ENCODE peak calls at places on chromosome 18, in six cellular contexts. L, A, B, W, G and F are unnamed samples.

GRCh38 chr18:4352746-4353522 is 102.2 kb downstream of the DLGAP1 start:
- DNase-seq in L (no peak), A (no peak), B (no peak), W (no peak), G (no peak), F (no peak)

GRCh38 chr18:32257073-32257780 is 67.4 kb downstream of the MEP1B start:
- DNase-seq in L (no peak), A (no peak), B (no peak), W (no peak), G (no peak), F (no peak)

GRCh38 chr18:8397034-8397433 is 212.2 kb upstream of the RAB12 start:
- DNase-seq in L (no peak), A (no peak), B (no peak), W (no peak), G (no peak), F (no peak)

GRCh38 chr18:22691988-22692710 is 241.0 kb upstream of the RBBP8 start:
- DNase-seq in L (no peak), A (no peak), B (no peak), W (peak), G (peak), F (peak)

GRCh38 chr18:70154591-70155194 is 50.8 kb downstream of the RTTN start:
- DNase-seq in L (no peak), A (no peak), B (no peak), W (peak), G (peak), F (peak)

GRCh38 chr18:2854871-2855270 is 8.1 kb downstream of the EMILIN2 start:
- DNase-seq in L (no peak), A (no peak), B (no peak), W (no peak), G (no peak), F (no peak)

GRCh38 chr18:79962835-79963657 is 1.4 kb upstream of the HSBP1L1 start:
- DNase-seq in L (no peak), A (no peak), B (no peak), W (peak), G (no peak), F (no peak)

GRCh38 chr18:56202567-56203136 is 435.7 kb downstream of the TXNL1 start:
- DNase-seq in L (no peak), A (no peak), B (no peak), W (peak), G (no peak), F (peak)

GRCh38 chr18:49597152-49597551 is 35.3 kb downstream of the LIPG start:
- DNase-seq in L (no peak), A (no peak), B (no peak), W (no peak), G (no peak), F (no peak)

GRCh38 chr18:46950064-46950656 is 32.8 kb downstream of the KATNAL2 start:
- DNase-seq in L (no peak), A (peak), B (no peak), W (no peak), G (no peak), F (no peak)

GRCh38 chr18:13179566-13180113 is 38.9 kb upstream of the LDLRAD4 start:
- DNase-seq in L (no peak), A (no peak), B (no peak), W (no peak), G (no peak), F (no peak)

GRCh38 chr18:44815108-44815507 is 134.4 kb downstream of the SETBP1 start:
- DNase-seq in L (no peak), A (no peak), B (no peak), W (no peak), G (no peak), F (no peak)

GRCh38 chr18:32301976-32302743 is 112.3 kb downstream of the MEP1B start:
- DNase-seq in L (no peak), A (no peak), B (peak), W (peak), G (peak), F (peak)

GRCh38 chr18:44178476-44178875 is 502.2 kb upstream of the SETBP1 start:
- DNase-seq in L (peak), A (no peak), B (no peak), W (no peak), G (peak), F (no peak)

GRCh38 chr18:78584167-78585022 is 395.2 kb upstream of the SALL3 start:
- DNase-seq in L (no peak), A (no peak), B (no peak), W (no peak), G (no peak), F (no peak)

GRCh38 chr18:51614967-51615571 is 417.6 kb upstream of the MEX3C start:
- DNase-seq in L (no peak), A (no peak), B (no peak), W (peak), G (no peak), F (peak)

GRCh38 chr18:74571895-74572680 is 25.6 kb upstream of the ZNF407 start:
- DNase-seq in L (no peak), A (no peak), B (no peak), W (no peak), G (no peak), F (no peak)

GRCh38 chr18:32284284-32284683 is 94.4 kb downstream of the MEP1B start:
- DNase-seq in L (no peak), A (no peak), B (no peak), W (peak), G (no peak), F (no peak)

GRCh38 chr18:25289040-25289631 is 62.8 kb downstream of the ZNF521 start:
- DNase-seq in L (peak), A (no peak), B (no peak), W (peak), G (peak), F (peak)

GRCh38 chr18:62157843-62158242 is 29.0 kb downstream of the PIGN start:
- DNase-seq in L (no peak), A (no peak), B (no peak), W (no peak), G (no peak), F (no peak)

GRCh38 chr18:75111673-75112485 is 97.1 kb downstream of the PTGR3 start:
- DNase-seq in L (no peak), A (no peak), B (no peak), W (no peak), G (no peak), F (no peak)

GRCh38 chr18:75210274-75211001 is at the start of gene TSHZ1:
- DNase-seq in L (no peak), A (peak), B (peak), W (peak), G (peak), F (peak)

GRCh38 chr18:839224-840079 is 27.4 kb upstream of the YES1 start:
- DNase-seq in L (peak), A (peak), B (peak), W (peak), G (peak), F (peak)

GRCh38 chr18:3511980-3512379 is 62.0 kb downstream of the TGIF1 start:
- DNase-seq in L (no peak), A (no peak), B (no peak), W (peak), G (peak), F (peak)

GRCh38 chr18:58105908-58106673 is 62.1 kb downstream of the NEDD4L start:
- DNase-seq in L (no peak), A (no peak), B (no peak), W (peak), G (no peak), F (no peak)

GRCh38 chr18:26470011-26470637 is 78.2 kb downstream of the KCTD1 start:
- DNase-seq in L (no peak), A (peak), B (no peak), W (peak), G (peak), F (peak)

GRCh38 chr18:77376043-77376732 is 126.5 kb downstream of the GALR1 start:
- DNase-seq in L (no peak), A (no peak), B (no peak), W (peak), G (no peak), F (no peak)

GRCh38 chr18:58670561-58671121 is 624 bp upstream of the MALT1 start:
- DNase-seq in L (no peak), A (no peak), B (no peak), W (peak), G (no peak), F (no peak)

GRCh38 chr18:39773656-39774055 is 2181.4 kb upstream of the PIK3C3 start:
- DNase-seq in L (no peak), A (no peak), B (no peak), W (peak), G (no peak), F (no peak)

GRCh38 chr18:33914399-33914798 is 310.3 kb downstream of the NOL4 start:
- DNase-seq in L (no peak), A (no peak), B (no peak), W (peak), G (no peak), F (peak)

GRCh38 chr18:50194623-50195532 is at the start of gene MYO5B:
- DNase-seq in L (peak), A (peak), B (no peak), W (peak), G (no peak), F (no peak)

GRCh38 chr18:37963837-37964236 is 398.2 kb upstream of the CELF4 start:
- DNase-seq in L (no peak), A (no peak), B (no peak), W (no peak), G (no peak), F (no peak)

GRCh38 chr18:29241199-29241598 is 1064.3 kb upstream of the CDH2 start:
- DNase-seq in L (no peak), A (no peak), B (no peak), W (no peak), G (no peak), F (no peak)

GRCh38 chr18:64271264-64271663 is 122.4 kb upstream of the LINC00305 start:
- DNase-seq in L (no peak), A (no peak), B (no peak), W (no peak), G (no peak), F (no peak)

GRCh38 chr18:74544898-74545297 is 10.6 kb downstream of the CNDP1 start:
- DNase-seq in L (no peak), A (no peak), B (no peak), W (no peak), G (no peak), F (no peak)

GRCh38 chr18:43405097-43405496 is 127.8 kb upstream of the SYT4 start:
- DNase-seq in L (no peak), A (no peak), B (no peak), W (peak), G (no peak), F (no peak)

GRCh38 chr18:48022531-48023330 is 92.3 kb upstream of the SMAD2 start:
- DNase-seq in L (no peak), A (peak), B (peak), W (peak), G (no peak), F (no peak)

GRCh38 chr18:48022021-48022420 is 91.6 kb upstream of the SMAD2 start:
- DNase-seq in L (no peak), A (no peak), B (peak), W (no peak), G (no peak), F (no peak)

GRCh38 chr18:48024009-48024512 is 93.6 kb upstream of the SMAD2 start:
- DNase-seq in L (peak), A (no peak), B (peak), W (no peak), G (no peak), F (no peak)

GRCh38 chr18:48024891-48025660 is 94.6 kb upstream of the SMAD2 start:
- DNase-seq in L (peak), A (no peak), B (no peak), W (no peak), G (no peak), F (no peak)

GRCh38 chr18:48023334-48024008 is 93.0 kb upstream of the SMAD2 start:
- DNase-seq in L (peak), A (peak), B (peak), W (peak), G (no peak), F (no peak)
- TF ChIP-seq CTCF in L (peak), A (peak), B (peak), W (peak), G (peak), F (peak)

DNA sequence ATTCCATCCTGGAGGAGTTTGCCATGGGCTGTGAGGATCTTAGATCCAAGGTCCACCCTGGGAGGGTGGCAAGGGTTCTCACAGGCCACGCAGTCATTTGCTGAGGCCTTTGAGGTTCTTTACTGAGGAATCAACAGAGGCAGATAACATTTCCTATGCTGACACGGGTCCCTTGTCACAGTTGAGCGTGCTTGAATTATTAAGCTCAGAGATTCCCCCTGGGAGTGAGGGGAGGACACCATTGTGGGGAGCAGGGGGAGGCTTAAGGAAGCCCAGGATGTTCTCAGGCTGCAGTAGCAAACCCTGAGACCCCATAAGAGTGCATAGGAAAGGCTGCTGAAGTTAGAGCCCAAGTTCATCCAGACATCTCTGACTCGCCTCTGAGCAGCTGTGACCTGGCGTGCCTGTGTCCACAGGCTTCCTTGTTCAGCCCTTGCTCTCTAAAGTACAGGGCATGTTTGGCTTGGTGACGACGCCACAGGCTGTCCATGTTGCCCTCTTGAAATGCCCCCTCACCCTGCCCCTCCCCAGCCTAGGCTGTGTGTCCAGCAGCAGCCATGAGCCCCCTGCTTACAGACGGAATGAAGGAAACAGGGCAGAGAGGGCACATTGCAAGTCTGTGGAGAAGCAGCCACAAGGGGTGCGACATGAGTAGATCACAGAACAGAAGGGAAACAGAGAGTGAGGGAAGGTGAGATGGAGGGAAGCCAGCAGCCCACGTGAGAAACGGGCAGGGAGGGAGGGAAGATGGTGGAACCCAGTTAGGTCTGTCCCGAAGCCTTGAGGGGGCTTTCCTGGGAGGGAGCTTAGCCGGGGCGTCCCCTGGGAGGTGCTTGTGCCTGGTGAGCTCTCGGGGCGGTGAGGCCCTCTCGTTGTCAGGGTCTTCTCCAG is 34.0 kb downstream of the NAPG start:
- DNase-seq in L (no peak), A (peak), B (no peak), W (no peak), G (peak), F (no peak)
- H3K4me3 ChIP-seq in L (peak), A (no peak), B (peak), W (no peak), G (no peak), F (peak)

GRCh38 chr18:65439184-65439583 is 311.6 kb upstream of the CDH7 start:
- DNase-seq in L (no peak), A (no peak), B (no peak), W (no peak), G (no peak), F (no peak)

GRCh38 chr18:65435529-65435928 is 315.3 kb upstream of the CDH7 start:
- DNase-seq in L (no peak), A (no peak), B (no peak), W (no peak), G (no peak), F (no peak)

GRCh38 chr18:65436430-65436829 is 314.4 kb upstream of the CDH7 start:
- DNase-seq in L (no peak), A (no peak), B (no peak), W (no peak), G (no peak), F (no peak)
- TF ChIP-seq CTCF in L (no peak), A (no peak), B (no peak), W (no peak), G (no peak), F (no peak)

GRCh38 chr18:59699061-59699460 is 1.8 kb upstream of the CCBE1 start:
- DNase-seq in L (no peak), A (no peak), B (no peak), W (no peak), G (no peak), F (no peak)

GRCh38 chr18:59694824-59695223 is 2.4 kb downstream of the CCBE1 start:
- DNase-seq in L (no peak), A (no peak), B (no peak), W (no peak), G (no peak), F (no peak)

GRCh38 chr18:59695551-59695950 is 1.7 kb downstream of the CCBE1 start:
- DNase-seq in L (no peak), A (no peak), B (no peak), W (no peak), G (no peak), F (no peak)

GRCh38 chr18:59697236-59697932 is at the start of gene CCBE1:
- DNase-seq in L (peak), A (no peak), B (no peak), W (peak), G (peak), F (no peak)

DNA sequence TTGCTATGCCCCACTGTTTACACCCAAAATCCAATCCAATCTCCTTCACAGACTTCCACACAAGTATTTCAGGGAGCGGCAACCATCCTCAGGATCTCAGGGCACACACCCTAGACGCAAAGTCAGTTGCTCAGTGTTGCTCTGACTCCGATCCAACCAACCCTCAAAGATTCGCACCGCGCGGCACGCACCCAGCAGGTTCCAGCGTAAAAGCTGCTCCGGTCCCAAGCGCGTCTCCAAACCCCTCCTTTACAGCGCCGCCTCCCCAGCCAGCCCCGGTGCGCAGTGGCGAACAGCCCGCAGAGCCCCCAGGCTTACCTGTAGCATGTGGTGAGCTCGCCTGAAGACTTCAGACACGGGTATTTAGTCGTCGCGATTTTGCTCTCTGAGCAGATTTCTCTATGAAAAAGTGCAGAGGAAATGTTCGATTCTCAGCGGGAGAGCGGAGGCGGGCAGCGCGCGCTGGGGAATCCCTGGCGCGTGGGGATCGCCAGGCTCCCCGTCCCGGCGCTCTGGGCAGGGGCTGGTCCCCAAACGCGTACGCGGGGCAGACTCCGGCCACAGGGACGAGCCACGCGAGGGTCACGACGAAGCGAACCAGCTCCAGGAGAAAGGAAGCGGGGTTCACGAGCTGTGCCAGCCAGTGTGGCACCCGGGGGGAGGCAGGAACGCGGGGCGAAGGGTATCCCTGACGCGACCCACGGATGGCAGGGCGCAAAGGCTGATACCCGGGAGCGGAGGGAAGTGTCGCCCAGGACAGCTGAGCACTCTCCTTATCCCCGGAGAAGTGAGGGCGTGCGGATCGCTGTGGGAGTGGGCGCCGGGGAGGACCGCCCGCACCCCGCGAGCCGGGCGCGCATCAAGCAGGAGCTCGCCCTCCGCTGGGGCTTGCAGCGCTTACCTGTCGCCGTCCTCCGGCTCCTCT is 650 bp downstream of the CCBE1 start:
- DNase-seq in L (no peak), A (no peak), B (no peak), W (peak), G (peak), F (no peak)
- H3K4me3 ChIP-seq in L (peak), A (no peak), B (peak), W (peak), G (peak), F (peak)

GRCh38 chr18:5892772-5893431 is 2.4 kb downstream of the TMEM200C start:
- DNase-seq in L (no peak), A (no peak), B (no peak), W (no peak), G (no peak), F (no peak)

GRCh38 chr18:5894215-5894612 is 1.1 kb downstream of the TMEM200C start:
- DNase-seq in L (no peak), A (no peak), B (no peak), W (no peak), G (no peak), F (no peak)

GRCh38 chr18:5890261-5890605 is 5.1 kb downstream of the TMEM200C start:
- DNase-seq in L (peak), A (no peak), B (no peak), W (peak), G (no peak), F (no peak)

GRCh38 chr18:5891361-5892215 is 3.7 kb downstream of the TMEM200C start:
- DNase-seq in L (no peak), A (no peak), B (no peak), W (no peak), G (no peak), F (no peak)

DNA sequence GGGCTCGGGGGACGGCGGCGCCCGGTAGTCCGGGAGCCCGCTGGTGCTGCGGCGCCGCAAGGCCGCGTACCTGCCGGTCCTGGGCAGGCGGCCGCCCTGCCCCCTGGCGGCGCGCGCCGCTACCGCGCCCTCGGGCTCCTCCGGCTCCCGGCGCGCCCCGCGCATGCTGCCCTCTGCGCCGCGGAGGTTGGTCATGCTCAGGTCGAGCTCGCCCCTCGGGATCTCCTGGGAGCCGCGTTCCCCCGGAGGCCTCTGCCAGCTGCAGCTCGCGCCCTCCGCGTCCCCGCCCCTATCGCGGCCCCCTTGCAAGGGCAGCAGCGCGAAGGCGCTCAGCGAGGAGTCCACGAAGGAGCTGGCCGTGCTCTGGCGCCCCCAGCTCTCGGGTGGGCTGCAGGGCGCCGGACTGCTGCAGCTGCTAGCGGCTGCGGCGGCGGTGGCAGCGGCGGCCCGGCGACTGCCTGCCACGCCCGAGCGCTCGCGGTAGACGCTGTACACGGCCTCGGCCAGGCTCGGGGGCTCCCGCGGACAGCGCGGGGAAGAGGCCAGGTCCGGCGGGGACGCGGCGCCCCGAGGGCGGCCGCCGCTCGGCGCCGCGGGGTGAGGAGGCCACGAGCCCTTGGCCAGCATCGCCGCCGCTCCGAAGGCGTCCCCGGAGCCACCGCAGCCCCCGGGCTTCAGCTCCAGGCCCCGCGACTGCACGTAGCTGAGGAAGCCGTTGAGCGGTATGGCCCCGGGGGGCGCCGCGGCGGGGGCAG is 4.5 kb downstream of the TMEM200C start:
- DNase-seq in L (peak), A (no peak), B (no peak), W (peak), G (no peak), F (no peak)
- TF ChIP-seq CTCF in L (peak), A (no peak), B (no peak), W (no peak), G (no peak), F (peak)

GRCh38 chr18:35118641-35119040 is 77.4 kb downstream of the MAPRE2 start:
- DNase-seq in L (no peak), A (no peak), B (no peak), W (no peak), G (no peak), F (no peak)
- H3K4me3 ChIP-seq in L (no peak), A (no peak), B (no peak), W (no peak), G (no peak), F (no peak)